ENCODE peak calls at places on chromosomes 6 and 20, in nine cellular contexts. X is mesothelial cell of epicardium; T is activated effector memory CD4-positive, alpha-beta T cell treated with Interleukin-2 at 50 U/mL for 16 hours; O is colonic mucosa; E is WTC11; Y is fibroblast of lung; F is Daoy; J is activated T-helper 1 cell treated with anti-CD3 and anti-CD28 coated beads, Interleukin-12 subunit alpha, Interleukin-12 subunit beta, Interleukin-2, Interleukin-4 antibody, amounts not matched to agents 30 ng/mL and 10 ng/mL and 1 ng/mL, durations not matched to agents 14 hours and 24 hours and 36 hours; G is GM03348. A is an unnamed sample.

GRCh38 chr20:51586005-51586440 is 43.5 kb upstream of the NFATC2 start:
- DNase-seq in Y (peak; percentile 91), G (peak; percentile 90), X (no peak), F (peak; percentile 85), E (no peak), O (no peak), J (no peak), T (no peak), A (no peak)

GRCh38 chr6:144423167-144423566 is 138.0 kb downstream of the UTRN start:
- DNase-seq in F (no peak), Y (no peak), X (no peak), O (no peak), T (no peak), E (no peak), J (no peak), G (no peak), A (no peak)

GRCh38 chr20:44209691-44210421 is 715 bp downstream of the OSER1 start:
- DNase-seq in J (no peak), G (peak; percentile 17), E (peak; percentile 47), Y (peak; percentile 40), X (no peak), O (peak; percentile 68), F (peak; percentile 18), T (no peak), A (no peak)

GRCh38 chr6:105646391-105646867 is 243.5 kb upstream of the PREP start:
- DNase-seq in F (peak; percentile 22), O (no peak), J (peak; percentile 70), G (no peak), T (no peak), X (no peak), E (no peak), Y (peak; percentile 52), A (no peak)

GRCh38 chr6:100726741-100727140 is 154.4 kb downstream of the ASCC3 start:
- DNase-seq in O (no peak), J (no peak), F (no peak), E (no peak), T (no peak), G (peak; percentile 8), Y (peak; percentile 77), X (no peak), A (no peak)

GRCh38 chr20:23643665-23644064 is 5.9 kb upstream of the CST3 start:
- DNase-seq in O (no peak), G (no peak), T (no peak), E (no peak), J (no peak), X (no peak), Y (no peak), F (no peak), A (no peak)

GRCh38 chr20:35135867-35136586 is 11.1 kb downstream of the EDEM2 start:
- DNase-seq in J (no peak), X (no peak), E (no peak), G (peak; percentile 37), Y (peak; percentile 78), O (no peak), F (peak; percentile 27), T (no peak), A (peak; percentile 36)

GRCh38 chr6:99521557-99522286 is 6.5 kb upstream of the USP45 start:
- DNase-seq in J (no peak), O (peak; percentile 21), F (peak; percentile 25), X (no peak), E (peak; percentile 13), Y (peak; percentile 64), G (peak; percentile 52), T (no peak), A (peak; percentile 35)

GRCh38 chr6:110472739-110473138 is 3.7 kb downstream of the SLC22A16 start:
- DNase-seq in F (no peak), Y (no peak), O (no peak), J (no peak), X (no peak), E (no peak), T (no peak), G (no peak), A (no peak)

GRCh38 chr20:51189814-51190782 is 167.2 kb upstream of the KCNG1 start:
- DNase-seq in G (no peak), Y (no peak), X (no peak), F (no peak), T (no peak), E (no peak), J (no peak), O (no peak), A (no peak)

GRCh38 chr6:35142578-35142977 is 1.4 kb upstream of the TCP11 start:
- DNase-seq in O (no peak), G (peak; percentile 48), J (no peak), E (no peak), Y (no peak), T (no peak), F (no peak), X (no peak), A (no peak)

GRCh38 chr6:149938571-149939462 is 3.0 kb upstream of the ULBP2 start:
- DNase-seq in Y (peak; percentile 9), E (no peak), T (no peak), O (no peak), X (no peak), G (peak; percentile 50), J (peak; percentile 44), F (peak; percentile 68), A (no peak)

GRCh38 chr6:84554069-84554468 is 210.3 kb downstream of the TBX18 start:
- DNase-seq in O (no peak), Y (peak; percentile 8), X (no peak), E (no peak), G (peak; percentile 60), J (no peak), T (no peak), F (no peak), A (no peak)

GRCh38 chr6:43738267-43738676 is 31.7 kb upstream of the VEGFA start:
- DNase-seq in F (no peak), Y (no peak), E (no peak), G (no peak), O (no peak), X (no peak), T (no peak), J (no peak), A (no peak)

GRCh38 chr6:76351275-76351674 is 278.8 kb upstream of the IMPG1 start:
- DNase-seq in E (no peak), J (no peak), F (no peak), T (no peak), O (no peak), Y (no peak), X (no peak), G (no peak), A (no peak)

GRCh38 chr20:52172392-52173047 is 19.1 kb downstream of the ZFP64 start:
- DNase-seq in X (no peak), O (no peak), F (no peak), E (no peak), J (no peak), T (no peak), G (no peak), Y (no peak), A (no peak)

GRCh38 chr20:41373384-41373783 is 6.8 kb upstream of the EMILIN3 start:
- DNase-seq in F (no peak), X (no peak), E (no peak), T (no peak), G (no peak), Y (no peak), J (no peak), O (no peak), A (no peak)

GRCh38 chr6:20708367-20709124 is 174.3 kb downstream of the CDKAL1 start:
- DNase-seq in G (no peak), O (no peak), Y (peak; percentile 94), T (no peak), F (peak; percentile 68), J (no peak), E (no peak), X (no peak), A (no peak)

GRCh38 chr6:7200598-7201443 is 93.1 kb downstream of the RREB1 start:
- DNase-seq in O (peak; percentile 73), E (no peak), F (no peak), Y (no peak), T (no peak), X (no peak), G (no peak), J (no peak), A (no peak)

GRCh38 chr6:84421031-84421430 is 193.6 kb upstream of the CEP162 start:
- DNase-seq in F (no peak), J (no peak), G (no peak), X (no peak), E (no peak), Y (no peak), T (no peak), O (no peak), A (no peak)

GRCh38 chr6:38943964-38944363 is 104.6 kb upstream of the GLP1R start:
- DNase-seq in G (no peak), T (no peak), F (no peak), O (no peak), X (no peak), Y (no peak), E (peak; percentile 22), J (no peak), A (no peak)

GRCh38 chr6:151490996-151491395 is 2.8 kb upstream of the CCDC170 start:
- DNase-seq in X (no peak), T (no peak), F (no peak), J (no peak), G (no peak), Y (no peak), O (no peak), E (no peak), A (no peak)

GRCh38 chr6:160042788-160043301 is 74.0 kb downstream of the IGF2R start:
- DNase-seq in X (no peak), O (no peak), J (no peak), G (peak; percentile 66), Y (peak; percentile 75), T (no peak), F (peak; percentile 72), E (no peak), A (no peak)

GRCh38 chr20:25089096-25089495 is 7.2 kb upstream of the VSX1 start:
- DNase-seq in J (no peak), O (no peak), G (no peak), X (no peak), F (no peak), E (no peak), T (no peak), Y (no peak), A (no peak)

GRCh38 chr6:159157431-159157830 is 11.8 kb upstream of the FNDC1 start:
- DNase-seq in X (no peak), J (no peak), O (no peak), Y (no peak), E (no peak), G (no peak), F (no peak), T (no peak), A (no peak)

GRCh38 chr6:127515794-127516675 is 3.1 kb downstream of the MTCL3 start:
- DNase-seq in F (peak; percentile 78), J (peak; percentile 72), G (peak; percentile 87), Y (peak; percentile 74), O (peak; percentile 31), T (peak; percentile 72), X (peak; percentile 58), E (peak; percentile 75), A (peak; percentile 81)

GRCh38 chr6:29403801-29404200 is 8.4 kb downstream of the OR12D2 start:
- DNase-seq in G (no peak), Y (no peak), T (no peak), X (no peak), F (no peak), O (no peak), J (no peak), E (no peak), A (no peak)

A was measured in left ventricle myocardium superior.